ENCODE peak calls at places on chromosomes 2 and 18, in ten cellular contexts. One of them, this sample, is unnamed.

GRCh38 chr2:132664096-132664495 is 5.9 kb downstream of the LYPD1 start:
- DNase-seq in WERI-Rb-1: no peak
- DNase-seq in tibial artery: no peak
- DNase-seq in WTC11: no peak
- DNase-seq in glutamatergic neuron: no peak
- DNase-seq in coronary artery: no peak
- DNase-seq in choroid plexus epithelial cell: no peak
- DNase-seq in GM13976: no peak
- DNase-seq in right atrium auricular region: no peak
- DNase-seq in CD4-positive, alpha-beta T cell: no peak
- DNase-seq in this sample: no peak

GRCh38 chr18:70363861-70364260 is 75.0 kb downstream of the SOCS6 start:
- DNase-seq in tibial artery: no peak
- DNase-seq in GM13976: no peak
- DNase-seq in glutamatergic neuron: no peak
- DNase-seq in right atrium auricular region: no peak
- DNase-seq in WTC11: no peak
- DNase-seq in choroid plexus epithelial cell: peak
- DNase-seq in CD4-positive, alpha-beta T cell: no peak
- DNase-seq in coronary artery: no peak
- DNase-seq in WERI-Rb-1: no peak
- DNase-seq in this sample: no peak

GRCh38 chr2:180478883-180479282 is 471.8 kb upstream of the CWC22 start:
- DNase-seq in GM13976: no peak
- DNase-seq in WTC11: no peak
- DNase-seq in coronary artery: no peak
- DNase-seq in tibial artery: no peak
- DNase-seq in WERI-Rb-1: no peak
- DNase-seq in choroid plexus epithelial cell: peak
- DNase-seq in glutamatergic neuron: no peak
- DNase-seq in right atrium auricular region: no peak
- DNase-seq in CD4-positive, alpha-beta T cell: no peak
- DNase-seq in this sample: no peak

GRCh38 chr2:240963065-240963375 is 35.4 kb upstream of the SNED1 start:
- DNase-seq in GM13976: no peak
- DNase-seq in choroid plexus epithelial cell: no peak
- DNase-seq in coronary artery: peak
- DNase-seq in glutamatergic neuron: peak
- DNase-seq in CD4-positive, alpha-beta T cell: no peak
- DNase-seq in WERI-Rb-1: no peak
- DNase-seq in right atrium auricular region: peak
- DNase-seq in tibial artery: peak
- DNase-seq in WTC11: no peak
- DNase-seq in this sample: no peak

GRCh38 chr18:23675896-23676295 is 13.2 kb upstream of the ANKRD29 start:
- DNase-seq in right atrium auricular region: no peak
- DNase-seq in coronary artery: no peak
- DNase-seq in GM13976: no peak
- DNase-seq in WERI-Rb-1: no peak
- DNase-seq in choroid plexus epithelial cell: no peak
- DNase-seq in CD4-positive, alpha-beta T cell: no peak
- DNase-seq in glutamatergic neuron: no peak
- DNase-seq in WTC11: no peak
- DNase-seq in tibial artery: no peak
- DNase-seq in this sample: no peak

GRCh38 chr2:68762665-68763064 is 28.1 kb downstream of the ARHGAP25 start:
- DNase-seq in coronary artery: no peak
- DNase-seq in WERI-Rb-1: no peak
- DNase-seq in tibial artery: no peak
- DNase-seq in WTC11: no peak
- DNase-seq in choroid plexus epithelial cell: peak
- DNase-seq in GM13976: no peak
- DNase-seq in glutamatergic neuron: no peak
- DNase-seq in right atrium auricular region: no peak
- DNase-seq in CD4-positive, alpha-beta T cell: no peak
- DNase-seq in this sample: peak

GRCh38 chr18:48693625-48694262 is 154.9 kb downstream of the CTIF start:
- DNase-seq in CD4-positive, alpha-beta T cell: no peak
- DNase-seq in GM13976: no peak
- DNase-seq in glutamatergic neuron: no peak
- DNase-seq in choroid plexus epithelial cell: peak
- DNase-seq in coronary artery: no peak
- DNase-seq in right atrium auricular region: no peak
- DNase-seq in WERI-Rb-1: no peak
- DNase-seq in tibial artery: no peak
- DNase-seq in WTC11: no peak
- DNase-seq in this sample: no peak

GRCh38 chr2:111898703-111899514 is 502 bp downstream of the MERTK start:
- DNase-seq in choroid plexus epithelial cell: no peak
- DNase-seq in glutamatergic neuron: peak
- DNase-seq in GM13976: peak
- DNase-seq in coronary artery: peak
- DNase-seq in right atrium auricular region: no peak
- DNase-seq in WTC11: peak
- DNase-seq in tibial artery: peak
- DNase-seq in WERI-Rb-1: no peak
- DNase-seq in CD4-positive, alpha-beta T cell: no peak
- DNase-seq in this sample: peak

GRCh38 chr18:6284761-6285160 is 129.9 kb downstream of the L3MBTL4 start:
- DNase-seq in glutamatergic neuron: no peak
- DNase-seq in choroid plexus epithelial cell: no peak
- DNase-seq in coronary artery: no peak
- DNase-seq in WTC11: no peak
- DNase-seq in CD4-positive, alpha-beta T cell: no peak
- DNase-seq in right atrium auricular region: no peak
- DNase-seq in WERI-Rb-1: no peak
- DNase-seq in GM13976: no peak
- DNase-seq in tibial artery: no peak
- DNase-seq in this sample: no peak

GRCh38 chr18:6280344-6280743 is 134.4 kb downstream of the L3MBTL4 start:
- DNase-seq in CD4-positive, alpha-beta T cell: no peak
- DNase-seq in GM13976: no peak
- DNase-seq in coronary artery: no peak
- DNase-seq in WERI-Rb-1: no peak
- DNase-seq in WTC11: no peak
- DNase-seq in glutamatergic neuron: no peak
- DNase-seq in tibial artery: no peak
- DNase-seq in choroid plexus epithelial cell: no peak
- DNase-seq in right atrium auricular region: no peak
- DNase-seq in this sample: no peak

GRCh38 chr18:6284300-6284699 is 130.4 kb downstream of the L3MBTL4 start:
- DNase-seq in coronary artery: no peak
- DNase-seq in glutamatergic neuron: no peak
- DNase-seq in tibial artery: no peak
- DNase-seq in WTC11: no peak
- DNase-seq in CD4-positive, alpha-beta T cell: no peak
- DNase-seq in WERI-Rb-1: no peak
- DNase-seq in choroid plexus epithelial cell: no peak
- DNase-seq in GM13976: no peak
- DNase-seq in right atrium auricular region: no peak
- DNase-seq in this sample: no peak

GRCh38 chr18:6279308-6279707 is 135.4 kb downstream of the L3MBTL4 start:
- DNase-seq in WTC11: no peak
- DNase-seq in coronary artery: no peak
- DNase-seq in right atrium auricular region: no peak
- DNase-seq in GM13976: no peak
- DNase-seq in tibial artery: no peak
- DNase-seq in choroid plexus epithelial cell: no peak
- DNase-seq in CD4-positive, alpha-beta T cell: no peak
- DNase-seq in WERI-Rb-1: no peak
- DNase-seq in glutamatergic neuron: no peak
- DNase-seq in this sample: no peak

DNA sequence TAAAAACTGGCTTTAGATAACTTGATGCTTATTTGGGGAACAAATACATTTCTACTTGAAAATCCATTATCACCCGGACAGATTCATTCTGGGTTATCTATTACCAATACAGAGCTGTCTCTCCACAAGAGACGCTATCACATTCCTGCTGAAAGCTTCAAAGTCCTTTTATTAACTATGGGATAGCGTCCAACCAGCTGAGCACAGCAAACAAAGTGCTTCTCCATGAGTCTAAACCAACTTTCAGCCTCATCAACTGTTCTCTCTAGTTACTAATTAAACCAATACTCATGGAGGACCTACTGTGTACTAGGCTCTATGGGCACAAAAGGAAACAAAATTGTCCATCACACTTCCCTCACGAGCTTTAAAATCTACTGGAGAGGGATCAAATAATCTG is 132.8 kb downstream of the L3MBTL4 start:
- DNase-seq in WTC11: no peak
- DNase-seq in glutamatergic neuron: no peak
- DNase-seq in WERI-Rb-1: no peak
- DNase-seq in CD4-positive, alpha-beta T cell: no peak
- DNase-seq in coronary artery: no peak
- DNase-seq in right atrium auricular region: no peak
- DNase-seq in GM13976: no peak
- DNase-seq in choroid plexus epithelial cell: no peak
- DNase-seq in tibial artery: no peak
- DNase-seq in this sample: no peak
- TF ChIP-seq CTCF in WTC11: no peak
- TF ChIP-seq CTCF in glutamatergic neuron: no peak
- TF ChIP-seq CTCF in WERI-Rb-1: no peak
- TF ChIP-seq CTCF in CD4-positive, alpha-beta T cell: no peak
- TF ChIP-seq CTCF in coronary artery: no peak
- TF ChIP-seq CTCF in right atrium auricular region: no peak
- TF ChIP-seq CTCF in GM13976: no peak
- TF ChIP-seq CTCF in choroid plexus epithelial cell: no peak
- TF ChIP-seq CTCF in tibial artery: no peak
- TF ChIP-seq CTCF in this sample: no peak

GRCh38 chr2:158031371-158031770 is 70.3 kb upstream of the UPP2 start:
- DNase-seq in coronary artery: no peak
- DNase-seq in glutamatergic neuron: no peak
- DNase-seq in WERI-Rb-1: no peak
- DNase-seq in GM13976: no peak
- DNase-seq in WTC11: no peak
- DNase-seq in tibial artery: no peak
- DNase-seq in choroid plexus epithelial cell: no peak
- DNase-seq in CD4-positive, alpha-beta T cell: no peak
- DNase-seq in right atrium auricular region: no peak
- DNase-seq in this sample: no peak

GRCh38 chr2:158038906-158039305 is 62.8 kb upstream of the UPP2 start:
- DNase-seq in GM13976: no peak
- DNase-seq in WERI-Rb-1: no peak
- DNase-seq in tibial artery: no peak
- DNase-seq in WTC11: no peak
- DNase-seq in coronary artery: no peak
- DNase-seq in CD4-positive, alpha-beta T cell: no peak
- DNase-seq in choroid plexus epithelial cell: no peak
- DNase-seq in right atrium auricular region: no peak
- DNase-seq in glutamatergic neuron: no peak
- DNase-seq in this sample: no peak

DNA sequence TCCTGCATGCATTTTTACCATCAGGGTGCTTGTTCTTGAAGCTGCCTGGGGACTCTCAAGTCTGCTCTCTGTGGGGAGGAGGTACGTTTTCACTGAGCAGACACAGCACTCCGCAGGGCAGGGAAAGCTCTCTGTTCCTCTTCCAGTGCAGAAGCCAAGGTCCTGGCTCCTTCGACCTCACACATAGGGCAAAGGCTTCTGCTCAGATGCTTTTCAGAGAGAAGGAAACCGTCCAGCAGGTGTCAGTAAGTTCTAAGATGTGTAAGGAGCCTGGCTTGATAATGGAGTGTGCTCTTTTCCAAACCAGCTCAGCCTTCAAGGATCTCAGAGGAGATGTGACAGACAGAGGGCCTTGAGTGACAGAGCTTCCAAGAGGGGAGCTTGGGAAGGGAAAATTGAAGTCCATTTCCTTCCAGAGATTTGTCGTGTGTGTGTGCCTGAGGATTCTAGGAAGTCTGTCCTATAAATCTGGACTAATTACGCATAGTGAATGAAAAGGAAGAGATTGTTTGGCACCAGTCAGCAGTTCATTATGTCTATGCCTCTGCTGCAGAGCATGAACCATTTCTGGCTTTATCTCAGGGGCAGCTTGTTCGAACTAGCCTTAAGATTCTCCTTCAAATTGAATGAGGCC is 67.4 kb upstream of the UPP2 start:
- DNase-seq in tibial artery: no peak
- DNase-seq in right atrium auricular region: no peak
- DNase-seq in CD4-positive, alpha-beta T cell: no peak
- DNase-seq in WERI-Rb-1: peak
- DNase-seq in coronary artery: no peak
- DNase-seq in choroid plexus epithelial cell: peak
- DNase-seq in glutamatergic neuron: peak
- DNase-seq in GM13976: peak
- DNase-seq in WTC11: peak
- DNase-seq in this sample: peak
- TF ChIP-seq CTCF in tibial artery: no peak
- TF ChIP-seq CTCF in right atrium auricular region: peak
- TF ChIP-seq CTCF in CD4-positive, alpha-beta T cell: peak
- TF ChIP-seq CTCF in WERI-Rb-1: peak
- TF ChIP-seq CTCF in coronary artery: no peak
- TF ChIP-seq CTCF in choroid plexus epithelial cell: peak
- TF ChIP-seq CTCF in glutamatergic neuron: no peak
- TF ChIP-seq CTCF in GM13976: peak
- TF ChIP-seq CTCF in WTC11: peak
- TF ChIP-seq CTCF in this sample: peak

GRCh38 chr2:196434217-196434616 is 205.3 kb upstream of the CCDC150 start:
- DNase-seq in coronary artery: no peak
- DNase-seq in glutamatergic neuron: no peak
- DNase-seq in choroid plexus epithelial cell: no peak
- DNase-seq in WTC11: no peak
- DNase-seq in right atrium auricular region: no peak
- DNase-seq in CD4-positive, alpha-beta T cell: no peak
- DNase-seq in WERI-Rb-1: no peak
- DNase-seq in GM13976: no peak
- DNase-seq in tibial artery: no peak
- DNase-seq in this sample: no peak

GRCh38 chr2:196433116-196433515 is 206.4 kb upstream of the CCDC150 start:
- DNase-seq in choroid plexus epithelial cell: no peak
- DNase-seq in WTC11: no peak
- DNase-seq in GM13976: no peak
- DNase-seq in CD4-positive, alpha-beta T cell: no peak
- DNase-seq in glutamatergic neuron: no peak
- DNase-seq in right atrium auricular region: no peak
- DNase-seq in tibial artery: no peak
- DNase-seq in WERI-Rb-1: no peak
- DNase-seq in coronary artery: no peak
- DNase-seq in this sample: no peak

GRCh38 chr2:196431076-196431475 is 208.4 kb upstream of the CCDC150 start:
- DNase-seq in tibial artery: no peak
- DNase-seq in WTC11: no peak
- DNase-seq in CD4-positive, alpha-beta T cell: no peak
- DNase-seq in WERI-Rb-1: no peak
- DNase-seq in glutamatergic neuron: no peak
- DNase-seq in coronary artery: no peak
- DNase-seq in GM13976: no peak
- DNase-seq in choroid plexus epithelial cell: peak
- DNase-seq in right atrium auricular region: no peak
- DNase-seq in this sample: no peak

GRCh38 chr2:196435189-196435588 is 204.3 kb upstream of the CCDC150 start:
- DNase-seq in tibial artery: no peak
- DNase-seq in CD4-positive, alpha-beta T cell: no peak
- DNase-seq in WERI-Rb-1: no peak
- DNase-seq in coronary artery: no peak
- DNase-seq in choroid plexus epithelial cell: peak
- DNase-seq in GM13976: no peak
- DNase-seq in right atrium auricular region: no peak
- DNase-seq in WTC11: no peak
- DNase-seq in glutamatergic neuron: no peak
- DNase-seq in this sample: no peak

GRCh38 chr2:196431957-196432356 is 207.6 kb upstream of the CCDC150 start:
- DNase-seq in tibial artery: no peak
- DNase-seq in glutamatergic neuron: no peak
- DNase-seq in WERI-Rb-1: no peak
- DNase-seq in WTC11: peak
- DNase-seq in coronary artery: no peak
- DNase-seq in CD4-positive, alpha-beta T cell: no peak
- DNase-seq in choroid plexus epithelial cell: peak
- DNase-seq in GM13976: no peak
- DNase-seq in right atrium auricular region: no peak
- DNase-seq in this sample: no peak
- TF ChIP-seq CTCF in tibial artery: no peak
- TF ChIP-seq CTCF in glutamatergic neuron: peak
- TF ChIP-seq CTCF in WERI-Rb-1: peak
- TF ChIP-seq CTCF in WTC11: no peak
- TF ChIP-seq CTCF in coronary artery: no peak
- TF ChIP-seq CTCF in CD4-positive, alpha-beta T cell: no peak
- TF ChIP-seq CTCF in choroid plexus epithelial cell: peak
- TF ChIP-seq CTCF in GM13976: no peak
- TF ChIP-seq CTCF in right atrium auricular region: peak
- TF ChIP-seq CTCF in this sample: no peak

DNA sequence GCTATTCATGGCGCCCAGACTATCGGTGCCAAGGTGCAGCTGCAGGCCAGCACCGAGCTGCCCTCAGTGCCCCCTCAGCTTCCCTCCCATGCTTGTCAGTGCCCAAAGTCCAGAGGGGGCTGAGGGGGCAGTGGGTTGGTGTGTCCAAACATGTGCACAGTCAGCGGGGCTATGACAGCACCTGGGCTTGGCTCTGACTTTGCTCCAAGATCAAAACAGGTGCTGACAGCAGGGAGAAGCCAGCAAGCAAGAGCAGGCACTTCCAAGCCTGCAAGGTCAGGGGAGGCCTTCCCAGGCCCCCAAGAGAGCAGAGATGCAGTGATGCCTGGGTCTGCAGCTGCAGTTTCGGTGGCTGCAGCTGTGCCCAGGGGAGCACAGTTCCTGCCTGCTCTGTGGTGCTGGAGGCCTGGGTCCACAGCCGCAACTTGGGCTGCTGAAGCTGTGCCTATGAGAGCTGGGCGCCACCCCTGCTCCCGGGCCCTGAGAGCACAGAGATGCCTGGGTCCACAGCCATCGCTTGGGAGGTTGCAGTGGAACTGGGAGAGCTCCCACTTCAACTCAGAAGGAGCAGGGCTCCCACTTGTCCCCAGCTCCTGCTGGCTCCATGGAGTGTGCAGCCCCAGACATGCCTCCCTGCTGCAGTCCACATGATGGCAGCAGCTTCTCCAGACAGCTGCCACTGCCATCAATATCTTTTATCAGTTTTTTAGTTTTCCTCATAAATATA is 775.3 kb upstream of the POU3F3 start:
- DNase-seq in CD4-positive, alpha-beta T cell: no peak
- DNase-seq in right atrium auricular region: no peak
- DNase-seq in coronary artery: no peak
- DNase-seq in GM13976: no peak
- DNase-seq in WTC11: peak
- DNase-seq in glutamatergic neuron: peak
- DNase-seq in tibial artery: no peak
- DNase-seq in WERI-Rb-1: no peak
- DNase-seq in choroid plexus epithelial cell: no peak
- DNase-seq in this sample: no peak
- TF ChIP-seq CTCF in CD4-positive, alpha-beta T cell: no peak
- TF ChIP-seq CTCF in right atrium auricular region: no peak
- TF ChIP-seq CTCF in coronary artery: no peak
- TF ChIP-seq CTCF in GM13976: no peak
- TF ChIP-seq CTCF in WTC11: no peak
- TF ChIP-seq CTCF in glutamatergic neuron: no peak
- TF ChIP-seq CTCF in tibial artery: no peak
- TF ChIP-seq CTCF in WERI-Rb-1: no peak
- TF ChIP-seq CTCF in choroid plexus epithelial cell: no peak
- TF ChIP-seq CTCF in this sample: no peak

This sample was measured in GM20000.